ENCODE peak calls at places on chromosomes 16 and 17, in six cellular contexts. F is HS-5, J is colonic mucosa, U is nephron progenitor cell, T is mucosa of gallbladder, Y is posterior cingulate gyrus. V is an unnamed sample.

GRCh38 chr17:69870751-69871199 is 204.2 kb upstream of the KCNJ16 start:
- DNase-seq in F (peak; percentile 78), J (no peak), U (no peak), T (no peak), Y (no peak), V (no peak)

GRCh38 chr17:43556292-43556691 is 10.2 kb upstream of the ETV4 start:
- DNase-seq in F (no peak), J (peak; percentile 79), U (peak; percentile 36), T (peak; percentile 43), Y (no peak), V (peak; percentile 75)

GRCh38 chr16:1082952-1083675 is 10.6 kb downstream of the SSTR5 start:
- DNase-seq in F (peak; percentile 13), J (no peak), U (peak; percentile 76), T (no peak), Y (no peak), V (no peak)

GRCh38 chr17:4708436-4708835 is 2.0 kb upstream of the ARRB2 start:
- DNase-seq in F (no peak), J (no peak), U (no peak), T (peak; percentile 32), Y (no peak), V (peak; percentile 49)

GRCh38 chr17:72362466-72363335 is 241.9 kb downstream of the SOX9 start:
- DNase-seq in F (peak; percentile 71), J (no peak), U (no peak), T (no peak), Y (no peak), V (no peak)

GRCh38 chr17:20733923-20734322 is 154.4 kb downstream of the CDRT15L2 start:
- DNase-seq in F (no peak), J (no peak), U (no peak), T (no peak), Y (no peak), V (no peak)

GRCh38 chr17:62690168-62690897 is 62.9 kb downstream of the MRC2 start:
- DNase-seq in F (no peak), J (no peak), U (no peak), T (no peak), Y (no peak), V (no peak)

GRCh38 chr16:56946767-56947603 is 14.8 kb upstream of the CETP start:
- DNase-seq in F (no peak), J (no peak), U (no peak), T (no peak), Y (no peak), V (no peak)

V was measured in lung.